ENCODE peak calls at places on chromosomes 6 and 20, in six cellular contexts. I is fibroblast of lung, R is uterus, O is OCI-LY7, T is IMR-90, Y is kidney. A is an unnamed sample.

GRCh38 chr20:40195742-40196141 is 493.3 kb downstream of the MAFB start:
- DNase-seq in T (no peak), O (no peak), I (no peak), Y (peak), R (no peak), A (no peak)

GRCh38 chr6:44627879-44628271 is 240.4 kb downstream of the CDC5L start:
- DNase-seq in O (no peak), T (no peak), I (no peak), R (no peak), Y (no peak), A (no peak)

GRCh38 chr6:14121936-14122344 is 4.4 kb downstream of the CD83 start:
- DNase-seq in R (no peak), O (peak), T (no peak), I (no peak), Y (no peak), A (no peak)

GRCh38 chr6:13012977-13013680 is 296.6 kb downstream of the PHACTR1 start:
- DNase-seq in I (no peak), R (no peak), T (no peak), O (no peak), Y (peak), A (no peak)

GRCh38 chr20:17138237-17138636 is 88.6 kb upstream of the PCSK2 start:
- DNase-seq in R (no peak), T (no peak), Y (no peak), O (no peak), I (no peak), A (no peak)

GRCh38 chr20:45378191-45378590 is at the start of gene TP53TG5:
- DNase-seq in Y (no peak), T (no peak), I (no peak), O (no peak), R (no peak), A (no peak)

GRCh38 chr20:10985536-10985935 is 311.7 kb upstream of the JAG1 start:
- DNase-seq in R (no peak), I (peak), T (peak), Y (no peak), O (no peak), A (no peak)

GRCh38 chr6:33958208-33958862 is 154.5 kb upstream of the MLN start:
- DNase-seq in I (no peak), T (no peak), O (peak), Y (peak), R (no peak), A (no peak)

GRCh38 chr20:1124416-1124815 is 6.0 kb downstream of the PSMF1 start:
- DNase-seq in O (no peak), Y (no peak), R (no peak), T (peak), I (no peak), A (no peak)

GRCh38 chr6:9647599-9647998 is 767.3 kb downstream of the TFAP2A start:
- DNase-seq in I (peak), R (no peak), T (peak), O (no peak), Y (no peak), A (peak)

GRCh38 chr6:36029464-36029863 is 1.9 kb downstream of the MAPK14 start:
- DNase-seq in Y (no peak), T (peak), R (no peak), I (peak), O (no peak), A (peak)

GRCh38 chr20:51516855-51517254 is 25.7 kb downstream of the NFATC2 start:
- DNase-seq in O (no peak), Y (no peak), R (no peak), T (no peak), I (no peak), A (no peak)

DNA sequence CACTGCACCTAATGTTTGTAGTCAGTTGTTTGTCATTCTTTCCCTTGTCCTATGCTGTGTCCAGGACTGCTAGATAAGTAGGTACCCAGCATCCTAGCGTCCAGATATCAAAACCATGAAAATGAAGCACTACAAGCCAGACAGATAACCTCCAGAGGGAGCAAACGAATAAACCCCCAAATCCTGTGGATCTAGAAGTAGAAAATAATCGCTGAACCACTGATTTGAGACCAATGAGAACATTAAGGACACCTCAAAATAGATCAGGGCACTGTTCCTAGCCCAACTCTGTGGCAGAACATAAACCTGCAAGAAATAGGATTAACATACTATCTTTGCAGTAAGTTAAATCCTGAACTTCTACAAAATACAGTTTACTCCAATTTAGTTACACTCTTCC is 1.1 kb upstream of the KLHL32 start:
- DNase-seq in O (no peak), T (no peak), Y (no peak), R (no peak), I (no peak), A (no peak)
- H3K27ac ChIP-seq in O (peak), T (no peak), Y (peak), R (peak), I (no peak), A (no peak)

GRCh38 chr6:163420315-163420667 is 5.8 kb downstream of the QKI start:
- DNase-seq in I (peak), O (no peak), R (no peak), Y (no peak), T (no peak), A (no peak)

GRCh38 chr6:163419413-163420314 is 5.1 kb downstream of the QKI start:
- DNase-seq in T (peak), R (no peak), O (no peak), Y (no peak), I (peak), A (no peak)

GRCh38 chr6:163417595-163417994 is 3.1 kb downstream of the QKI start:
- DNase-seq in O (no peak), T (no peak), I (no peak), Y (no peak), R (no peak), A (no peak)

GRCh38 chr6:163416640-163417253 is 2.2 kb downstream of the QKI start:
- DNase-seq in T (peak), O (peak), R (peak), Y (no peak), I (peak), A (peak)

DNA sequence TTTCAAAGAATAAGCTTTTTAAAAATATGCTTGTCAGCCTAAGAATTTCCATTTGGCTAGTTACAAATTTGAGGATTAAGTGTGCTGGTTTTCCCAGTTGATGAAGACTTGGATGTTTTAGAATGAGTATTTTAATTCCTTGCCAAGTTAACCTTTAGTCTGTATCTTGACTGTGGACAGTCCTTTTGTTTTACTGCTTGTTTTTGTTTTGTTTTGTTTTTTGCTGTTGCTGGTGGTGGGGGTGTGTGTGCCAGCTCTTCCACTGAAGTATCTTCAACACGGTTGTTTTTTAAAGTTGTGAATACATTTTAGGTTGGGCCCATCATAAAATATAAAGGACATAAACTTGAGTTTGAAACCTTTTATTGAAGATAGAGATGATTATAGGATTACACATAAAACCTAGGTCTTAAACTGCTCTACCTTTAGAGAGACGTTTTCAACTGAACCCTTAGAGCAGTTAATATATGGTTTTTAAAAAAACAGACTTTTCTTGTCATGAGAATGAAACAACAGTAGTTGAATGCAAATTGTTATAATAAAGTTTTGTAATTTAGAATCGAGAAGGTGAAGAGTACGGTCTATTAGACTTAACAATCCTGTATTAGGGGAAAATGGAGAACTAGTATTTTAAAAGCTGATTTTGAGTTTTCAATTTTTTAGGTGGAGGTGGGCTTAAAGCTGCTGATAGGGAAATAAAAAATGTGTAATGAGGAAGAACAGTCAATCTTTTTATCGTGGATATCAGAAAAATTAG is 3.9 kb downstream of the QKI start:
- DNase-seq in I (no peak), O (no peak), T (no peak), Y (no peak), R (no peak), A (no peak)
- H3K4me3 ChIP-seq in I (peak), O (no peak), T (peak), Y (peak), R (peak), A (peak)

GRCh38 chr6:150959071-150959637 is 93.7 kb downstream of the MTHFD1L start:
- DNase-seq in T (no peak), I (no peak), O (no peak), R (no peak), Y (no peak), A (no peak)
- H3K27ac ChIP-seq in T (no peak), I (no peak), O (no peak), R (no peak), Y (no peak), A (peak)

DNA sequence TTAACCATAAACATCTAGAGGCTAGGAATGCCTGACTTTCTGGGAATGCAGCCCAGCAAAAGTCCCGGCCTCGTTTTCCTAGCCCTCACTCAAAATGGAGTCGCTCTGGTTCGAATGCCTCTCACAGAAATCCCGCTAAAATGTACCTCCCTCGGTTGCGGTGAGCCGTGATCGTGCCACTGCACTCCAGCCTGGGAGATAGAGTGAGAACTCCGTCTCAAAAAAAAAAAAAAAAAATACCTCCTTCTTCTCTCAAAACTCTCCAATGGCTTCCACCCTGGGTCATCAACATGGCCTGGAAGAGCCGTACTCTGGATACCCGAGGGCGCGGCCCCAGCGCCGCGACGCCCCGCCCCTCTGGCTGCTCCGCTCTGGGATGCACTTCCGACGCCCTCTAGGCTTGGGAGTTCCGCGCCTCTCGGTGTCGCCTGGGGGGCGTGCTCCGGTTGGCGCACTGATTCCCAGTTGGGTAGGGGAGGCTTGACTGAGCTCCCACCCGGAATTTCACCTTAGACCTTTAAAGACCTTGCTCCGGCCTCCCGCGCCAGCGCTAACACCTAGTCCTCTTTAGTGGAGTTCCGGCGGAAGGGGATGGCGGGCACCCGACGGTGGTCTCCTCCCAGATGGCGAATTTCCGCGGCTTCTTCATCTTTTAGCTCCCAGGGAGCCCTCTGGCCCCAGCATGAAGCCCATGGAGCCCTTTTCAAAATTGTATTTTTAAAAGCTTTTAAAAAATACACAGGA is 12.3 kb downstream of the HMGN4 start:
- DNase-seq in O (peak), Y (peak), I (peak), R (no peak), T (peak), A (no peak)
- H3K4me3 ChIP-seq in O (peak), Y (peak), I (peak), R (peak), T (peak), A (peak)

GRCh38 chr20:53940883-53941546 is 129.4 kb downstream of the BCAS1 start:
- DNase-seq in I (peak), R (no peak), Y (no peak), O (peak), T (peak), A (no peak)
- H3K27ac ChIP-seq in I (peak), R (peak), Y (peak), O (peak), T (peak), A (no peak)

DNA sequence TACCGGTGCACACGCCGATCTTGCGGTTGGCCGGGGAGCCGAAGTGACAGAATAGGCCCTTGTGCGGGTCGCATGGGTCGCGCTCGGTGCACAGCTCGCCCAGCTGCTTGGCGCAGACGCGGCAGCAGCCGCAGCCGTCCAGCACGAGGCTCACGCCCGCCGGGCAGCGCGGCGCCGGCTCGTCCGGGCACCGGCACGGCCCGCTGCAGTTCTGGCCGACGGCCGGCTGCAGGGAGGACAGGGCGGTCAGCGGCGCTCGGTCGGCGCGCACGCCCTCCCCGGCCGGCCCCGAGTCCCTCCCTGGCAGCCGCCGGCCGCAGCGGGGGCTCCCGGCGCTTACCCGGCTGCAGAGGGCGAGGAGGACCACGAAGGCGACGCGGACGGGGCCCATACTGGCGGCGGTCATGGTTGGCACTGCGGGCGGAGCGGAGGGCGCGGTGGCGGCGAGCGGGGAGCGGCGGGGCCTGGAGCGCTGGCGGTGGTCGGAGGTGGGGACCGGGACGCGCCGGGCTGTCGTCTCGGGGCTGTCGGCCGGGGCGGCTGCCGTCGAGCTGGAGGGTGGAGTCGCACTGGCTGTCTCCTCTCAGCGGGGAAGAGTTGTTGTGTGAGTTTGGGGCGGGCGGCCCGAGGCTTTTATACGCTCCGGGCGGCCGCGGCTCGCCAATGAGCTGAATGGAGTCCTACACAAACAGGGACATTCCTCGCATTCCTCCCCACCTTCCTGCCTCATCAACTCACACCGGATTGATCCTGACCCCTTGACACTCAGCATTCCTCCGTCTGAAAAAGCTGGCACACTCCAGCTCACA is at the start of gene CCN2:
- DNase-seq in Y (peak), O (no peak), T (peak), I (peak), R (peak), A (peak)
- H3K4me3 ChIP-seq in Y (peak), O (no peak), T (peak), I (peak), R (peak), A (peak)

DNA sequence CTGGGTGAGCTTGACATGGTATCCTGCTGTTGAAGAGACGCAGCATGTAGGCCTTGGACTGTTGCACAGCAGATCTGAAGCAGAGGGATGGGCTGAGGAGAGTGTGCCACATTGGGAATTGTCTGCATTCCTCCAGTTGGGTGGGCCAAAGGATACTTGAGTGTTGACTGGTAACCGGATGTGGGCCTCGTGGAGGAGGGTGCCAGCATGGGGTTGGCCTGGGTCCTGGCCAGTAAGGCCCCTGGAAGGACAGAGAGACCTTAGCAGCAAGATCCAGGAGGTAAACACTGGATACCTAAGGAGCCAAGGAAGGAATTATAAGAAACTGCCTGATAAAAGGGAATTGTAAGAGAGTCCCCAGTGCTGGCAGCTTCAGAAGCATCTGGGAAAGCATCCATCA is 76.9 kb downstream of the FIG4 start:
- DNase-seq in Y (no peak), T (no peak), O (no peak), I (peak), R (no peak), A (no peak)
- H3K27ac ChIP-seq in Y (no peak), T (no peak), O (no peak), I (peak), R (no peak), A (no peak)

GRCh38 chr20:48708116-48708515 is 119.7 kb downstream of the PREX1 start:
- DNase-seq in O (no peak), R (no peak), Y (no peak), T (no peak), I (no peak), A (no peak)
- H3K4me3 ChIP-seq in O (no peak), R (no peak), Y (no peak), T (no peak), I (no peak), A (no peak)

DNA sequence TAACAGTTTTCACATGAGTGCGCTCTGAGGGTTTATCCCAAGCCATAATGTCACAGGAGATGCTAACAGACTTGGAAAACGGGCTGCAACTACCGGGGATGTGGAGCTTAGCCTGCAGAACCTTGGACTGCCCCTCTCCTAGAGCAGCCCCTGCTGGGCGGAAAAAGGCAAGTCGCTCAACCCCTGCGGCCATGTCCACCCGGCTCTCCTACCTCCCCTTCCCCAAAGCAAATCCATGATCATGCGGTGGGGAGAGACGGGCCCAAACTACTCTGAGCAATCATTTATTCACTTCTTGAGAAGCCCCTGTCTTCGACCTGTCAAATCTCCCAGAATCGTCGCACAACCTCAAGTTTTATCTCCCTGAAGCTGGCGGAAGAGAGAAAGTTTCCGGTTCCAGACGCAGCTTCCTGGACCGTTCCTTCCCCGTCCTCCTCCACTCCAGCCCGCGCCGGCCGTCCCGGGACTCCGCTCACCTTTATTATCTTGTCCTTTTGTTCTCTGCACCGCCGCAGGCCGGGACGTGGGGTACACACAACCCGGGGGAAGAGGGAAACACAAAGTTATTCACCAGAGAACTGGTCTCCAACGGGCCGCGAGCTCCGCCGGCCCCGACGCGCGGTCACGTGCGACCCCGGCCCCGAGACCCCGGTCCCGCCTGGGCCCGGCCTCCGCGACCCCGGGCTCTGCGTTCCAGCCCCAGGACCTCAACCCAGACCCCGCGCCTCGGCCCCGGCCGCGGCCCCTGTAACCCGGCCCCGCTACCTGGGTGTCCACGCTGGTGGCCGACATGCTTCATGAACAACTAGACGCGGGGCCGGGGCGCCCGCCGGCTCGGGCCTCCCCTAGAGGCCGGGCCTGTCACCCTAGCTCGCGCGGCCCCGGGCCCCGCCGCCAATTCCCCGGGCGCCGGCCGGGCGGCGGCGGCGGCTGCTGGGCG is 560 bp downstream of the YTHDF1 start:
- DNase-seq in I (peak), Y (peak), O (peak), T (peak), R (no peak), A (no peak)
- H3K27ac ChIP-seq in I (peak), Y (peak), O (peak), T (peak), R (peak), A (peak)

DNA sequence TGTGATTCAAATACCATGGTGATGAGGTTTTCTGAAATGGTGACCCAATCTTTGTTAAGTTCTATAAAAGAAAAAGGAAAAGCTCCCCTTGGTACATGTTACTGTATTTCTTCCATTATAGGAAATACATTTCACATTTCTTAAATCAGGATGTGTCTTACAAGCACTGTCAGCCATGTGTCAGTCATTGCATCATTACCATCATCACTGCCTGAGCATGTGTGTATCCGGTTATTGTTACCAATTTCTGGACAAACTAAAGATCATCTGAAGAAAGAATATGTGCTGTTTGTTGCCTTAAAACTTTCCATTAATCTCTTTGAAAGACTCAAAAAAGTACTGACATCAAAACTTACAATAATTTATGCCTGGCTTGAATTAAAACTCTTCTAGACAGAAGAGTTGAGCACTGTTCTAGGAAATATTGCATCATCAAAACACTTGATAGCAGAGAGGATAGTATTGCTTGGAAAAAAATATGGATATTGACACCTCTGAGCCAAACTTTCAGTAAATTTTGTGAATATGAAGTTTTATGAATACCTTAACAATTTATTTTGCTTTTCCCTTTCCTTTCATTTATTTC is 7.1 kb upstream of the TSPYL1 start:
- DNase-seq in O (no peak), Y (no peak), I (no peak), R (no peak), T (peak), A (no peak)
- H3K4me3 ChIP-seq in O (no peak), Y (no peak), I (no peak), R (no peak), T (no peak), A (no peak)

A was measured in AG04450.